ENCODE peak calls at places on chromosomes 11 and 22, in four cellular contexts. I is renal cortical epithelial cell, S is head of caudate nucleus, L is GM10248. J is an unnamed sample.

GRCh38 chr11:74731301-74732094 is at the start of gene CHRDL2:
- DNase-seq in I (no peak), S (no peak), L (no peak), J (peak; percentile 71)

GRCh38 chr11:134363592-134363991 is 31.8 kb downstream of the GLB1L2 start:
- DNase-seq in I (no peak), S (no peak), L (no peak), J (no peak)

GRCh38 chr11:73988227-73988626 is 5.6 kb upstream of the UCP2 start:
- DNase-seq in I (no peak), S (no peak), L (no peak), J (no peak)

GRCh38 chr22:49212466-49212865 is 615.2 kb downstream of the BRD1 start:
- DNase-seq in I (no peak), S (no peak), L (no peak), J (no peak)

GRCh38 chr11:57761301-57762234 is at the start of gene CTNND1:
- DNase-seq in I (peak; percentile 97), S (peak; percentile 82), L (peak; percentile 87), J (peak; percentile 66)

GRCh38 chr11:44876923-44877322 is 73.8 kb downstream of the TP53I11 start:
- DNase-seq in I (no peak), S (no peak), L (no peak), J (no peak)

GRCh38 chr11:70546179-70546940 is 148.0 kb downstream of the CTTN start:
- DNase-seq in I (no peak), S (no peak), L (no peak), J (no peak)

GRCh38 chr11:121741316-121741715 is 288.5 kb upstream of the SORL1-AS1 start:
- DNase-seq in I (no peak), S (no peak), L (no peak), J (no peak)

GRCh38 chr11:9861860-9862725 is 198.2 kb downstream of the SWAP70 start:
- DNase-seq in I (peak; percentile 69), S (peak; percentile 40), L (peak; percentile 65), J (peak; percentile 42)

GRCh38 chr22:46242023-46242422 is 8.1 kb downstream of the CDPF1 start:
- DNase-seq in I (no peak), S (no peak), L (no peak), J (no peak)

GRCh38 chr22:36155702-36156101 is 4.9 kb downstream of the APOL3 start:
- DNase-seq in I (no peak), S (no peak), L (no peak), J (no peak)

GRCh38 chr11:95925011-95925410 is 1.1 kb upstream of the MTMR2 start:
- DNase-seq in I (peak; percentile 92), S (no peak), L (no peak), J (no peak)

GRCh38 chr22:19046719-19047609 is 75.2 kb downstream of the DGCR2 start:
- DNase-seq in I (no peak), S (no peak), L (no peak), J (no peak)

GRCh38 chr22:26708256-26709009 is 51.0 kb downstream of the MIAT start:
- DNase-seq in I (no peak), S (no peak), L (peak; percentile 40), J (no peak)

GRCh38 chr11:102306048-102306575 is 11.2 kb upstream of the BIRC3 start:
- DNase-seq in I (peak; percentile 89), S (no peak), L (no peak), J (no peak)

GRCh38 chr11:61362542-61362875 is 335 bp downstream of the TMEM138 start:
- DNase-seq in I (peak; percentile 49), S (no peak), L (no peak), J (peak; percentile 14)

GRCh38 chr11:85772700-85773099 is 38.2 kb downstream of the SYTL2 start:
- DNase-seq in I (no peak), S (no peak), L (no peak), J (no peak)

GRCh38 chr11:45145421-45146071 is 893 bp upstream of the PRDM11 start:
- DNase-seq in I (peak; percentile 33), S (no peak), L (no peak), J (peak; percentile 39)

J was measured in nephron progenitor cell.